ENCODE peak calls at places on chromosomes 11 and 22, in five cellular contexts. F is mesendoderm, U is brain microvascular endothelial cell, O is mammary epithelial cell, Z is spleen. H is an unnamed sample. For H3K36me3 and H3K27me3, the result is how much of the 10 kb centered on the place peaks cover.

GRCh38 chr11:119403021-119403420 is 20.0 kb downstream of the THY1 start:
- DNase-seq in F (no peak), U (no peak), O (no peak), Z (no peak), H (no peak)

GRCh38 chr22:45934168-45934564 is 42.8 kb downstream of the WNT7B start:
- DNase-seq in F (no peak), U (no peak), O (no peak), Z (no peak), H (no peak)

GRCh38 chr11:110074499-110074898 is 18.7 kb upstream of the ZC3H12C start:
- DNase-seq in F (no peak), U (no peak), O (no peak), Z (no peak), H (no peak)

GRCh38 chr11:15867886-15868285 is 488.5 kb downstream of the SOX6 start:
- DNase-seq in F (no peak), U (no peak), O (peak), Z (no peak), H (no peak)

GRCh38 chr11:116258821-116259220 is 514.0 kb downstream of the BUD13 start:
- DNase-seq in F (no peak), U (no peak), O (no peak), Z (no peak), H (no peak)

GRCh38 chr11:34305095-34305692 is 52.6 kb downstream of the ABTB2 start:
- DNase-seq in F (no peak), U (no peak), O (no peak), Z (no peak), H (no peak)

GRCh38 chr11:96658436-96658835 is 268.6 kb downstream of the JRKL start:
- DNase-seq in F (no peak), U (no peak), O (no peak), Z (no peak), H (no peak)

GRCh38 chr11:82233211-82233610 is 500.5 kb downstream of the FAM181B start:
- DNase-seq in F (no peak), U (peak), O (no peak), Z (no peak), H (no peak)

GRCh38 chr11:58963551-58964075 is 24.3 kb downstream of the GLYATL1 start:
- DNase-seq in F (peak), U (peak), O (peak), Z (no peak), H (peak)

GRCh38 chr11:2569731-2570210 is 125.0 kb downstream of the KCNQ1 start:
- DNase-seq in F (no peak), U (no peak), O (no peak), Z (peak), H (no peak)

GRCh38 chr22:48576333-48577013 is 1251.2 kb downstream of the BRD1 start:
- DNase-seq in F (peak), U (no peak), O (no peak), Z (no peak), H (no peak)

GRCh38 chr11:9752091-9752490 is 88.2 kb downstream of the SWAP70 start:
- DNase-seq in F (no peak), U (no peak), O (no peak), Z (no peak), H (peak)

GRCh38 chr11:30815619-30816018 is 229.5 kb upstream of the MPPED2 start:
- DNase-seq in F (no peak), U (no peak), O (no peak), Z (no peak), H (no peak)

GRCh38 chr11:19770277-19770676 is 57.6 kb downstream of the NAV2 start:
- DNase-seq in F (no peak), U (no peak), O (no peak), Z (no peak), H (no peak)

GRCh38 chr11:76638267-76639197 is 32.0 kb downstream of the LRRC32 start:
- DNase-seq in F (no peak), U (no peak), O (no peak), Z (no peak), H (no peak)

GRCh38 chr11:107956543-107956942 is 28.3 kb downstream of the RAB39A start:
- DNase-seq in F (no peak), U (no peak), O (no peak), Z (no peak), H (no peak)

GRCh38 chr11:65026810-65027209 is 429 bp upstream of the SNX15 start:
- DNase-seq in F (no peak), U (no peak), O (no peak), Z (no peak), H (peak)

GRCh38 chr11:74443071-74443864 is 24.1 kb downstream of the KCNE3 start:
- DNase-seq in F (peak), U (peak), O (peak), Z (no peak), H (no peak)

GRCh38 chr22:31475778-31476177 is 13.9 kb downstream of the EIF4ENIF1 start:
- DNase-seq in F (no peak), U (no peak), O (no peak), Z (no peak), H (no peak)

GRCh38 chr11:120662071-120662611 is 150.6 kb downstream of the GRIK4 start:
- DNase-seq in F (no peak), U (no peak), O (no peak), Z (peak), H (peak)

GRCh38 chr22:43832393-43833265 is 20.5 kb upstream of the EFCAB6 start:
- DNase-seq in F (no peak), U (no peak), O (no peak), Z (peak), H (no peak)

GRCh38 chr11:9803685-9804413 is 140.0 kb downstream of the SWAP70 start:
- DNase-seq in F (peak), U (peak), O (no peak), Z (no peak), H (peak)

GRCh38 chr11:73716153-73717056 is 44.5 kb downstream of the RAB6A start:
- DNase-seq in F (no peak), U (no peak), O (no peak), Z (no peak), H (no peak)

GRCh38 chr11:45254070-45254469 is 32.1 kb downstream of the SYT13 start:
- DNase-seq in F (no peak), U (peak), O (no peak), Z (no peak), H (peak)

GRCh38 chr11:78698612-78699011 is 123.9 kb upstream of the NARS2 start:
- DNase-seq in F (no peak), U (peak), O (peak), Z (no peak), H (peak)

GRCh38 chr22:21754523-21755128 is 19.0 kb upstream of the YPEL1 start:
- DNase-seq in F (peak), U (peak), O (no peak), Z (peak), H (no peak)

GRCh38 chr22:44524806-44525205 is 26.8 kb upstream of the RTL6 start:
- DNase-seq in F (no peak), U (no peak), O (no peak), Z (no peak), H (peak)

GRCh38 chr11:33211153-33211552 is 46.0 kb upstream of the HIPK3 start:
- DNase-seq in F (no peak), U (no peak), O (no peak), Z (no peak), H (no peak)

GRCh38 chr11:84800755-84801346 is 826.3 kb downstream of the DLG2 start:
- DNase-seq in F (peak), U (peak), O (peak), Z (no peak), H (no peak)

GRCh38 chr11:118900535-118901384 is 17.1 kb downstream of the CXCR5 start:
- DNase-seq in F (no peak), U (no peak), O (no peak), Z (peak), H (no peak)

GRCh38 chr22:20211997-20212753 is 55.9 kb downstream of the RTN4R start:
- DNase-seq in F (no peak), U (peak), O (peak), Z (no peak), H (no peak)

GRCh38 chr11:81700061-81700460 is 1033.6 kb downstream of the FAM181B start:
- DNase-seq in F (no peak), U (no peak), O (no peak), Z (no peak), H (no peak)

GRCh38 chr22:31870890-31871289 is 73.4 kb upstream of the YWHAH start:
- DNase-seq in F (no peak), U (peak), O (peak), Z (no peak), H (no peak)

GRCh38 chr11:106627694-106628093 is 390.6 kb downstream of the GUCY1A2 start:
- DNase-seq in F (no peak), U (no peak), O (no peak), Z (no peak), H (no peak)

GRCh38 chr11:131691558-131692041 is 321.2 kb downstream of the NTM start:
- DNase-seq in F (peak), U (no peak), O (peak), Z (no peak), H (peak)

GRCh38 chr11:73191151-73191550 is 26.9 kb upstream of the P2RY2 start:
- DNase-seq in F (no peak), U (no peak), O (no peak), Z (no peak), H (no peak)

DNA sequence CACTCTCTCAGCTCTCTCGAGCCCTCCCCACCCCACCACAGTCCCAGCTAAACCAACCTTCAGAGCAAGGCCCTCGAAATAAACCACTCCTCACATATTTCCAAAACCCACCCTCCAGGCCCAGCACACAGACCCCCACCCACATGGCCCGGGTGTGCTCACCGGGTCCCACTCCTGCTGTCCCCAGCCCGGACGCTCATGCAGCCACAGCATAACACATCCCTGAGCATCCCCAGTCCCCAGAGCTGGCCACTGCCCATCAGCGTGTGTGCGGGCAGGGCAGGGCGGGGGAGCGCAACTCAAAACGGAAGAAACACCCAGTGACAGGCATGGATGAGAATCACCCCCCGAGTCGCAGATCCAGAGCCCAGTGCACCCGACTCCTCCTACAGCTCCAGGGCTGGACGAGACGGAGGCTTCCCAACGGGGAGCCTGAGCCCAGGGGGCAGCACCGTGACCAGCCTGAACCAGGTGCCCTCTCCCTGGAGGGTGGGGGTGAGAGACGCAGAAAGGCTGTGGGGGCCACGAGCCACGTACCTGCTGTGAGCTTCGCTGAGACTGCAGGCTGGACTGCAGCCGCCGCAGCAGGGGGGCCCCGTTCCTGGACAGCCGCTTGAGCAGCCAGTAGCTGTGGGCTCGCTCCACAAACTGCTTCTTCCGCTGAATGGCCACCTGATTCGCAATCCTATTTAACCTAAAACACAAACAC is 23.9 kb downstream of the BRD1 start:
- DNase-seq in F (no peak), U (no peak), O (no peak), Z (no peak), H (no peak)
- H3K36me3 ChIP-seq in F (under half), U (under half), O (under half), Z (under half), H (under half)

GRCh38 chr22:17629646-17630045 is 1.1 kb upstream of the ATP6V1E1 start:
- DNase-seq in F (no peak), U (no peak), O (no peak), Z (no peak), H (no peak)
- H3K4me3 ChIP-seq in F (no peak), U (no peak), O (no peak), Z (no peak), H (peak)

GRCh38 chr11:66886671-66887221 is 29.9 kb downstream of the LRFN4 start:
- DNase-seq in F (no peak), U (peak), O (no peak), Z (no peak), H (peak)
- H3K27me3 ChIP-seq in F (under half), U (under half), O (under half), Z (under half), H (under half)

GRCh38 chr22:27380826-27381225 is 420.7 kb downstream of the MN1 start:
- DNase-seq in F (no peak), U (no peak), O (no peak), Z (no peak), H (no peak)

GRCh38 chr22:27382947-27383346 is 418.6 kb downstream of the MN1 start:
- DNase-seq in F (no peak), U (no peak), O (no peak), Z (no peak), H (no peak)

GRCh38 chr22:27383896-27384295 is 417.7 kb downstream of the MN1 start:
- DNase-seq in F (no peak), U (no peak), O (no peak), Z (no peak), H (no peak)

GRCh38 chr22:27381552-27381951 is 420.0 kb downstream of the MN1 start:
- DNase-seq in F (no peak), U (no peak), O (no peak), Z (no peak), H (no peak)

GRCh38 chr22:27381960-27382742 is 419.4 kb downstream of the MN1 start:
- DNase-seq in F (peak), U (no peak), O (no peak), Z (no peak), H (no peak)
- H3K36me3 ChIP-seq in F (under half), U (under half), O (under half), Z (under half), H (under half)

GRCh38 chr11:6258571-6258998 is 1.1 kb upstream of the CCKBR start:
- DNase-seq in F (peak), U (no peak), O (no peak), Z (no peak), H (no peak)
- H3K4me3 ChIP-seq in F (no peak), U (no peak), O (no peak), Z (peak), H (no peak)

GRCh38 chr11:68687986-68688385 is 3.6 kb downstream of the GAL start:
- DNase-seq in F (no peak), U (no peak), O (no peak), Z (no peak), H (no peak)

GRCh38 chr11:68684385-68685356 is at the start of gene GAL:
- DNase-seq in F (peak), U (no peak), O (no peak), Z (no peak), H (no peak)

GRCh38 chr11:68686486-68686885 is 2.1 kb downstream of the GAL start:
- DNase-seq in F (no peak), U (no peak), O (no peak), Z (no peak), H (no peak)

GRCh38 chr11:68683952-68684384 is 376 bp upstream of the GAL start:
- DNase-seq in F (no peak), U (no peak), O (no peak), Z (no peak), H (no peak)

GRCh38 chr11:68685656-68686380 is 1.5 kb downstream of the GAL start:
- DNase-seq in F (no peak), U (no peak), O (no peak), Z (no peak), H (no peak)
- H3K27me3 ChIP-seq in F (under half), U (half or more), O (under half), Z (under half), H (under half)